ENCODE peak calls at places on chromosome 6, in nine cellular contexts. R is lower lobe of right lung; F is stimulated activated CD8-positive, alpha-beta memory T cell treated with anti-CD3 and anti-CD28 coated beads, Interleukin-4, amount 100 ng/mL, for 24 hours; Q is AG08395; B is COR-L47; H is stimulated activated naive B cell treated with anti-CD40 and anti-IgM and Interleukin-4, amounts not matched to agents 10 μg/mL and 1 μg/mL and 100 μg/mL, for 72 hours; C is HEK293T; S is fibroblast of mammary gland; K is AG08396. G is an unnamed sample.

GRCh38 chr6:139336488-139336887 is 38.0 kb downstream of the CITED2 start:
- DNase-seq in B (peak), K (no peak), C (no peak), Q (no peak), F (no peak), H (no peak), R (no peak), S (peak), G (no peak)

GRCh38 chr6:28922004-28922840 is 1.6 kb downstream of the TRIM27 start:
- DNase-seq in S (peak), H (no peak), B (no peak), Q (peak), K (peak), R (no peak), C (no peak), F (no peak), G (no peak)

GRCh38 chr6:9140861-9141534 is 705.7 kb upstream of the SLC35B3 start:
- DNase-seq in B (peak), S (peak), R (no peak), K (no peak), C (no peak), Q (peak), H (no peak), F (no peak), G (no peak)

GRCh38 chr6:17429381-17430061 is 36.1 kb downstream of the CAP2 start:
- DNase-seq in R (no peak), B (no peak), F (no peak), Q (no peak), C (no peak), S (peak), H (no peak), K (no peak), G (no peak)

GRCh38 chr6:22113046-22113766 is 183.6 kb downstream of the PRL start:
- DNase-seq in Q (peak), C (no peak), F (no peak), B (no peak), H (no peak), S (peak), K (peak), R (no peak), G (no peak)

GRCh38 chr6:3808189-3808588 is 41.0 kb upstream of the FAM50B start:
- DNase-seq in B (no peak), S (peak), R (no peak), Q (no peak), F (no peak), K (no peak), C (no peak), H (no peak), G (no peak)

GRCh38 chr6:111844376-111844775 is 28.9 kb downstream of the FYN start:
- DNase-seq in B (no peak), K (no peak), H (no peak), R (no peak), C (no peak), S (no peak), Q (no peak), F (no peak), G (no peak)

GRCh38 chr6:133502451-133503259 is 261.5 kb downstream of the EYA4 start:
- DNase-seq in K (peak), B (no peak), Q (peak), S (peak), C (no peak), H (no peak), R (no peak), F (no peak), G (no peak)

GRCh38 chr6:73308712-73309533 is 45.2 kb downstream of the DPPA5 start:
- DNase-seq in H (no peak), F (no peak), K (no peak), Q (no peak), S (peak), R (no peak), B (peak), C (no peak), G (no peak)

G was measured in spleen.